ENCODE peak calls at places on chromosome 14, in eight cellular contexts. R is left ventricle myocardium inferior, C is Panc1, V is HFF-Myc, O is fibroblast of mammary gland, X is stomach, F is heart left ventricle, D is endodermal cell. B is an unnamed sample.

GRCh38 chr14:88554458-88555286 is at the start of gene PTPN21:
- DNase-seq in X (peak; percentile 76), V (no peak), O (peak; percentile 56), R (peak; percentile 82), C (no peak), D (peak; percentile 91), F (peak; percentile 89), B (no peak)

GRCh38 chr14:87255046-87255445 is 737.9 kb downstream of the GALC start:
- DNase-seq in R (no peak), O (no peak), D (no peak), F (no peak), X (no peak), V (no peak), C (no peak), B (peak; percentile 27)

GRCh38 chr14:106277503-106277902 is 751.1 kb downstream of the TMEM121 start:
- DNase-seq in C (peak; percentile 27), D (no peak), R (no peak), X (peak; percentile 61), V (no peak), F (no peak), O (no peak), B (no peak)

GRCh38 chr14:90658541-90658967 is 157.7 kb downstream of the TTC7B start:
- DNase-seq in D (no peak), C (no peak), X (no peak), V (no peak), O (no peak), R (no peak), F (no peak), B (no peak)

GRCh38 chr14:26820101-26820500 is 222.3 kb upstream of the NOVA1 start:
- DNase-seq in D (no peak), F (no peak), C (no peak), V (no peak), R (no peak), O (peak; percentile 92), X (no peak), B (no peak)

GRCh38 chr14:95365401-95365800 is 45.7 kb upstream of the CLMN start:
- DNase-seq in D (no peak), V (no peak), R (no peak), C (no peak), O (peak; percentile 68), F (no peak), X (no peak), B (no peak)

GRCh38 chr14:24334431-24335271 is at the start of gene ADCY4:
- DNase-seq in D (peak; percentile 72), X (no peak), R (peak; percentile 68), F (peak; percentile 86), V (no peak), C (no peak), O (no peak), B (no peak)

GRCh38 chr14:91041450-91041849 is 19.0 kb downstream of the RPS6KA5 start:
- DNase-seq in F (no peak), V (no peak), O (no peak), D (no peak), C (no peak), R (no peak), X (no peak), B (no peak)

GRCh38 chr14:83706555-83706954 is 1823.4 kb upstream of the FLRT2 start:
- DNase-seq in R (no peak), C (no peak), F (no peak), O (no peak), V (peak; percentile 15), D (peak; percentile 75), X (no peak), B (no peak)

GRCh38 chr14:98916036-98916435 is 356.0 kb downstream of the BCL11B start:
- DNase-seq in X (no peak), V (no peak), R (no peak), D (no peak), F (no peak), O (no peak), C (no peak), B (no peak)

GRCh38 chr14:82667501-82667900 is 1133.8 kb upstream of the SEL1L start:
- DNase-seq in O (peak; percentile 17), C (no peak), X (no peak), F (no peak), V (no peak), D (no peak), R (no peak), B (no peak)

GRCh38 chr14:95609398-95609990 is 74.6 kb downstream of the GLRX5 start:
- DNase-seq in V (no peak), O (peak; percentile 48), C (no peak), F (no peak), R (no peak), X (peak; percentile 51), D (peak; percentile 89), B (no peak)

GRCh38 chr14:78075033-78075432 is 95.1 kb upstream of the NRXN3 start:
- DNase-seq in O (no peak), R (no peak), F (no peak), C (no peak), V (no peak), D (peak; percentile 44), X (no peak), B (no peak)

GRCh38 chr14:55803506-55804197 is 223.6 kb downstream of the KTN1 start:
- DNase-seq in O (no peak), V (no peak), R (no peak), C (no peak), D (no peak), F (no peak), X (no peak), B (no peak)

GRCh38 chr14:76917158-76917596 is 91.0 kb downstream of the LRRC74A start:
- DNase-seq in O (peak; percentile 84), F (no peak), X (peak; percentile 65), R (peak; percentile 47), C (no peak), V (no peak), D (peak; percentile 95), B (no peak)

GRCh38 chr14:96029089-96029650 is 10.0 kb upstream of the C14orf132 start:
- DNase-seq in O (no peak), F (no peak), V (no peak), C (no peak), D (no peak), X (no peak), R (no peak), B (no peak)

GRCh38 chr14:31477248-31477647 is 10.6 kb downstream of the GPR33 start:
- DNase-seq in D (no peak), C (no peak), R (no peak), X (no peak), F (no peak), V (no peak), O (peak; percentile 31), B (no peak)

GRCh38 chr14:90582166-90582565 is 185.3 kb downstream of the CALM1 start:
- DNase-seq in R (no peak), C (no peak), O (no peak), D (no peak), F (no peak), X (no peak), V (no peak), B (no peak)

GRCh38 chr14:70707138-70708038 is 65.7 kb downstream of the TTC9 start:
- DNase-seq in F (no peak), C (no peak), X (no peak), O (peak; percentile 57), R (no peak), V (peak; percentile 19), D (peak; percentile 74), B (peak; percentile 65)

DNA sequence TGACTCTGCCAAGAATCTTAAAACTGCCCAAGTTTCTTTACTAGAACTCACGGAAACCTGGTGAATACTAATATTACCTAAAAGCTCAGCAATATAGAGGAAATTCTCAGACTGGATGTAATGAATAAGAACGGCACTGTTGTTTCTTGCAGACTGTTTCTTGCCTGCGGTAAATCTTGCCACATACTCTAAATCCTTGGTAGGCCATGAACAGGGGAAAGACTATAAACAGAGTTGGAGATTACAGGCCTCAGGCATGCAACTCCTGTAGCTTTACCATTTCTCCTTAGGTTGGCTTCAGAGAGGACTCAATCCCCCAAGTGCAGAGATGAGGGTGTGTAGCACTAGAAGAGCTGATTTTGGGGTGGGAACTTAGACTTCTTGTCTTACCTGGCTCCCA is 1.1 kb downstream of the ALDH6A1 start:
- DNase-seq in C (no peak), V (no peak), F (no peak), X (no peak), O (no peak), R (no peak), D (no peak), B (no peak)
- H3K4me3 ChIP-seq in C (no peak overlapping the region), V (peak overlapping the region; percentile 85), F (peak overlapping the region; percentile 80), X (peak overlapping the region; percentile 63), O (peak overlapping the region; percentile 90), R (peak overlapping the region; percentile 87), D (peak overlapping the region; percentile 93), B (peak overlapping the region; percentile 82)

GRCh38 chr14:100077441-100077840 is 12.2 kb downstream of the EVL start:
- DNase-seq in D (no peak), X (no peak), C (no peak), R (no peak), F (no peak), O (no peak), V (no peak), B (no peak)

GRCh38 chr14:100078216-100078780 is 13.1 kb downstream of the EVL start:
- DNase-seq in C (no peak), F (no peak), O (no peak), R (no peak), D (no peak), X (no peak), V (no peak), B (no peak)

GRCh38 chr14:100076630-100077029 is 11.4 kb downstream of the EVL start:
- DNase-seq in C (no peak), X (no peak), D (no peak), V (peak; percentile 54), O (peak; percentile 95), F (no peak), R (peak; percentile 35), B (peak; percentile 27)

GRCh38 chr14:100074431-100075100 is 9.3 kb downstream of the EVL start:
- DNase-seq in V (no peak), F (no peak), D (no peak), C (no peak), X (no peak), R (no peak), O (no peak), B (no peak)

GRCh38 chr14:100076133-100076532 is 10.9 kb downstream of the EVL start:
- DNase-seq in R (no peak), F (no peak), C (no peak), X (no peak), D (peak; percentile 89), V (no peak), O (peak; percentile 57), B (no peak)
- TF ChIP-seq CTCF in R (peak; percentile 32), F (no peak), C (no peak), X (no peak), D (peak; percentile 74), V (peak; percentile 34), O (peak; percentile 35), B (peak; percentile 43)

GRCh38 chr14:68789798-68790655 is 2.8 kb downstream of the ZFP36L1 start:
- DNase-seq in O (no peak), F (no peak), X (peak; percentile 40), C (no peak), R (no peak), V (no peak), D (peak; percentile 59), B (no peak)
- H3K4me3 ChIP-seq in O (peak overlapping the region; percentile 87), F (peak overlapping the region; percentile 93), X (peak overlapping the region; percentile 92), C (peak overlapping the region; percentile 84), R (peak overlapping the region; percentile 96), V (peak overlapping the region; percentile 95), D (peak overlapping the region; percentile 94), B (peak overlapping the region; percentile 99)

DNA sequence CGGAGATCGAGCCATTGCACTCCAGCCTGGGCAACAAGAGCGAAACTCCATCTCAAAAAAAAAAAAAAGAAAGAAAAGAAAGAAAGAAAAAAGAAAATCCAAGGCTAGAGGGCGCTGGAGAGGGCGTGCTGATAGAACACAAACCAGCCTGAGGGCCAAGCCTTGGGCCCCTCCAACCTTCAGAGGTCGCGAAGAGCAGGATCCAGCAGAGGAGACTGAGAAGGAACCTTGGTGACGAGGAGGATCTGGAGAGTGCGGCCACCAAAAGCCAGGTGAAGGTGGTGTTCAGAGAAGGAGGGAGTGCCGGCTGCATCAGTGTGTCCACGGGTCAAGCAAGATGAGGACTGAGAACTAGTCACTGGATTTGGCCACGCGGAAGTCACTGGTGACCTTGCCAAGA is 4.1 kb upstream of the DYNC1H1 start:
- DNase-seq in V (no peak), F (no peak), O (peak; percentile 32), D (peak; percentile 81), X (no peak), R (no peak), C (no peak), B (no peak)
- TF ChIP-seq CTCF in V (peak; percentile 49), F (no peak), O (peak; percentile 55), D (peak; percentile 73), X (no peak), R (peak; percentile 18), C (peak; percentile 74), B (peak; percentile 60)

B was measured in epithelial cell of proximal tubule.